ENCODE peak calls at places on chromosomes 16 and 17, in five cellular contexts. D is lung, K is natural killer cell, Q is MCF 10A, T is AG04450. N is an unnamed sample.

GRCh38 chr16:81921415-81921814 is 89.9 kb downstream of the SDR42E1 start:
- DNase-seq in D (no peak), K (no peak), Q (no peak), T (no peak), N (no peak)

GRCh38 chr17:3641014-3641413 is 4.5 kb downstream of the CTNS start:
- DNase-seq in D (no peak), K (no peak), Q (no peak), T (no peak), N (no peak)

GRCh38 chr16:21611546-21612384 is 12.4 kb downstream of the METTL9 start:
- DNase-seq in D (no peak), K (no peak), Q (peak), T (no peak), N (no peak)

GRCh38 chr16:68351463-68351862 is 40.6 kb downstream of the PRMT7 start:
- DNase-seq in D (no peak), K (no peak), Q (no peak), T (no peak), N (no peak)

GRCh38 chr17:41042953-41043352 is 1.7 kb upstream of the KRTAP1-1 start:
- DNase-seq in D (no peak), K (no peak), Q (no peak), T (no peak), N (no peak)

GRCh38 chr16:86534779-86535605 is 20.0 kb downstream of the MTHFSD start:
- DNase-seq in D (no peak), K (no peak), Q (no peak), T (no peak), N (no peak)

GRCh38 chr16:30437511-30438046 is 7.7 kb upstream of the DCTPP1 start:
- DNase-seq in D (peak), K (no peak), Q (no peak), T (no peak), N (no peak)

GRCh38 chr17:51322390-51323029 is 62.2 kb downstream of the UTP18 start:
- DNase-seq in D (no peak), K (no peak), Q (peak), T (no peak), N (no peak)

GRCh38 chr16:85935957-85936760 is 37.2 kb downstream of the IRF8 start:
- DNase-seq in D (no peak), K (peak), Q (no peak), T (no peak), N (no peak)

GRCh38 chr16:66480265-66481080 is 53.4 kb downstream of the BEAN1 start:
- DNase-seq in D (no peak), K (no peak), Q (no peak), T (no peak), N (no peak)

GRCh38 chr16:75433732-75434413 is 570 bp upstream of the CFDP1 start:
- DNase-seq in D (peak), K (no peak), Q (peak), T (peak), N (peak)

GRCh38 chr16:4576008-4576407 is 19.9 kb downstream of the C16orf96 start:
- DNase-seq in D (no peak), K (no peak), Q (no peak), T (no peak), N (no peak)

GRCh38 chr17:82527893-82528292 is 8.4 kb downstream of the FOXK2 start:
- DNase-seq in D (no peak), K (no peak), Q (no peak), T (no peak), N (no peak)

GRCh38 chr16:55552621-55553020 is 13.9 kb upstream of the CAPNS2 start:
- DNase-seq in D (no peak), K (no peak), Q (peak), T (no peak), N (no peak)

GRCh38 chr17:76736349-76737081 is 616 bp downstream of the SRSF2 start:
- DNase-seq in D (peak), K (peak), Q (peak), T (no peak), N (peak)

GRCh38 chr17:81025065-81025751 is 9.7 kb upstream of the BAIAP2 start:
- DNase-seq in D (peak), K (no peak), Q (no peak), T (no peak), N (no peak)

GRCh38 chr16:23838485-23839142 is 2.8 kb downstream of the PRKCB start:
- DNase-seq in D (no peak), K (no peak), Q (no peak), T (no peak), N (no peak)

GRCh38 chr17:51640108-51640622 is 379.8 kb downstream of the UTP18 start:
- DNase-seq in D (no peak), K (no peak), Q (peak), T (no peak), N (no peak)

GRCh38 chr17:82985436-82985820 is 94.0 kb upstream of the METRNL start:
- DNase-seq in D (peak), K (no peak), Q (no peak), T (no peak), N (no peak)

GRCh38 chr16:79071424-79071823 is 529.1 kb downstream of the MAF start:
- DNase-seq in D (no peak), K (no peak), Q (peak), T (no peak), N (no peak)

GRCh38 chr16:2969545-2970521 is 685 bp downstream of the PAQR4 start:
- DNase-seq in D (peak), K (peak), Q (peak), T (peak), N (peak)

GRCh38 chr16:3152273-3153076 is 17.6 kb downstream of the ZNF213 start:
- DNase-seq in D (peak), K (peak), Q (peak), T (peak), N (peak)

GRCh38 chr17:39271546-39271945 is 45.8 kb upstream of the STAC2 start:
- DNase-seq in D (no peak), K (no peak), Q (no peak), T (peak), N (no peak)

GRCh38 chr16:30605148-30605547 is 5.0 kb downstream of the ZNF689 start:
- DNase-seq in D (no peak), K (no peak), Q (no peak), T (no peak), N (no peak)

GRCh38 chr17:40056379-40057005 is 2.3 kb upstream of the MED24 start:
- DNase-seq in D (no peak), K (no peak), Q (no peak), T (no peak), N (no peak)

GRCh38 chr17:864315-864714 is 82.2 kb downstream of the MRM3 start:
- DNase-seq in D (no peak), K (no peak), Q (no peak), T (no peak), N (no peak)

GRCh38 chr16:50619702-50620491 is 61.2 kb downstream of the SNX20 start:
- DNase-seq in D (no peak), K (no peak), Q (no peak), T (no peak), N (no peak)

GRCh38 chr16:50621452-50621792 is 59.7 kb downstream of the SNX20 start:
- DNase-seq in D (no peak), K (no peak), Q (no peak), T (no peak), N (no peak)

GRCh38 chr16:50620646-50621451 is 60.3 kb downstream of the SNX20 start:
- DNase-seq in D (no peak), K (no peak), Q (no peak), T (no peak), N (no peak)

GRCh38 chr16:50622643-50623369 is 58.3 kb downstream of the SNX20 start:
- DNase-seq in D (no peak), K (no peak), Q (no peak), T (no peak), N (no peak)

DNA sequence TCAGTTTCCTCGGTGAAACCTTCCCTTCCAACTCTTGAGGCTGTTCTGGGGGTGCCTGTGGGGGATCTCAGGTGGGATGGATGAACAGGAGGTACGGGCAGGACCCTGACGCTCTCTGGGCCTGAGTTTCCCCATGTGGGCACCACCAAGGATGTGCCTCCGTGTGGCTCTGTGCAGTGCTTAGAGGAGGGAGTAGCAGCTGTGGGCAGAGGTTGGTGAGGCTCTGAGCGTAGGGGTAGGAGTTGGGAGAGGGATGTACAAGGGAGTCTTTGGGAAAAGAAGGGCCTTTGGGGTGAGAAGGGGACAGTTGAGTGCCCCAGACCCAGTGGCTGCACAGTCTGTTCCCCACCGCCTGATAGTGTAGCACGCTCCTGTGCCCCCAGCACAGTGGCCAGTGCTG is 59.1 kb downstream of the SNX20 start:
- DNase-seq in D (no peak), K (no peak), Q (no peak), T (no peak), N (no peak)
- TF ChIP-seq CTCF in D (no peak), K (no peak), Q (no peak), T (no peak), N (no peak)

GRCh38 chr17:65794572-65794971 is 233.1 kb upstream of the AXIN2 start:
- DNase-seq in D (no peak), K (no peak), Q (peak), T (no peak), N (no peak)
- TF ChIP-seq CTCF in D (peak), K (no peak), Q (peak), T (peak), N (peak)

GRCh38 chr16:13426736-13427135 is 493.2 kb upstream of the ERCC4 start:
- DNase-seq in D (no peak), K (no peak), Q (no peak), T (no peak), N (no peak)
- TF ChIP-seq CTCF in D (no peak), K (no peak), Q (no peak), T (no peak), N (no peak)

GRCh38 chr16:50303605-50304466 is 37.5 kb downstream of the ADCY7 start:
- DNase-seq in D (peak), K (peak), Q (no peak), T (no peak), N (no peak)
- TF ChIP-seq CTCF in D (no peak), K (no peak), Q (no peak), T (no peak), N (no peak)

DNA sequence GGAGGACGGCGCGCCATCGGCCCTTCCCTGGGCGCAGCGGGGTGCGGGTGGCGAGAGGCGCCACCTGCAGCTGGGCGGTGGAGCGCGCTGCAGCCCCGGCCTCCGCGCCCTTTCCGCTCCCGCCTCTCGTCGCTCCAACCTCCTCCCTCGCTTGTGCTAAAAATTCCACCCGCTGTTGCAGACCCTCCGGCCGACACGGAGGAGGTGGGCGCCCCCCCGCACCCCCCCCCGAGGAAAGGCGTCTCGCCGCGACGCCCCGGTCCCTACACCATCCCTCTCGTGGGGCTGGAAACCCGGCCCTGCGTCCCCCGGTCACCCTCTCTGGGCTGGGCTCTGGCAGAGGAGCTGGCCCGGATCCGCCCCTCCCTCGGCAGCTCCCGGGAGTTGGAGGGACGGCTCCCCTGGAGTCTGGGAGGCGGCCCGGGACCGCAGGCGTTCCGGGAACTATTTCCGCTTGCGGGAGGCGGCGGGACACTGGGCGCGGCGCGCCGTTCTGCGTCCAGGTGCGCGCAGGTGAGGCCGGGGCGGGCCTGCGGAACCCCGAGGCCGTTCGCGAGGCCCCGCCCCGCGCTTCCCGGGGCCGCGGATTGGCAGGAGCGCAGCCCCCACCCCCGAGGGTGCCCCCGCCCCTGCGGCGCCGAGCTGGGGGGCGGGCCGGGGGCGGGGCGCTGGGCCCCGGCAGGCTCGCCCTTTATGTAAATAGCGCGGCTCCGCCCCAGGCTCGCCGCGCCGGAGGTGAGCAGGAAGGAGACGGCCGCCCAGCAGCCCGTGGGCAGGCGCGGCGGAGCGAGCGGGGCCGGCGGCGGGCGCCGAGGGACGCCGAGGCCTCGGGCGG is at the start of gene LLGL2:
- DNase-seq in D (peak), K (peak), Q (peak), T (no peak), N (peak)
- TF ChIP-seq CTCF in D (no peak), K (no peak), Q (peak), T (peak), N (peak)

GRCh38 chr17:17498606-17499301 is 2.6 kb upstream of the RASD1 start:
- DNase-seq in D (no peak), K (no peak), Q (no peak), T (no peak), N (no peak)

GRCh38 chr17:17495448-17496188 is 577 bp downstream of the RASD1 start:
- DNase-seq in D (peak), K (no peak), Q (no peak), T (no peak), N (no peak)

GRCh38 chr17:17496189-17497064 is at the start of gene RASD1:
- DNase-seq in D (peak), K (peak), Q (peak), T (peak), N (peak)

GRCh38 chr17:17497845-17498520 is 1.8 kb upstream of the RASD1 start:
- DNase-seq in D (no peak), K (no peak), Q (no peak), T (no peak), N (no peak)

DNA sequence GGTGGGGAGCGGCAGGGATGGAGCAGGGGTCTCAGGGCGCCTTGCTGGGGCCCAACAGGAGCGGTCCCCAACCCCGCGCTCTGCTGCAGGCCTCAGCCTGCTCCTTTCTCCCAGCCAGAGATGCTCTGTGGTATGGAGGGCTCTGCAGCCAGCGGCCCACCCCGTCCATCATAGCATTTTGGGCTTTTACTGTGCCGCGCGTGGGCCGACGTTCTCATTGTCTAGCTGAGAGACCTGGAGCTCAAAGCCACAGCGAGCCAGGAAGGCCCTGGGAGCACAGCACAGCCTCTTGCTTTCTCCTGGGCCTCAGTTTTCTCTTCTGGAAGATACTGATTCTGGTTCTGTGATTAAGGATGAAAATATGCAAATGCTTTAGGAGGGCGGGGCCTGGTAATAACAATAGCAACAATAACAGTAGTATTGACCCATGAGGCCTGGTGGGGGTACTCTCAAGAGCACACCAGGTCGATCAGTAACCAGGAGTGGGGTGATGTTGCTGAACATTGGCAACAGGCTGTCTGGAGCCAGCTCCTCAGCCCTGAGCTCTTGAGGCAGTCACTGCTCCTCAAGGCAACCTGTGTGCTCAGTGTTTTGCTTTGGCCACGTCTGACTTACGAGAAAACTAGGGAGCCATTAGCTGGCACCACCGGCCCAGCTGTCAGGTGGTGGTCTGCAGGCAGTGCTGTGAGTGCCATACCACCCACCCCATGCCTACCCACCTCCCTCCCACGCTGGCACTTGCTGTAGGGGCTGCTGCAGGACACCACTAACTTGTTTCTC is 1.1 kb upstream of the RASD1 start:
- DNase-seq in D (no peak), K (no peak), Q (no peak), T (no peak), N (no peak)
- TF ChIP-seq CTCF in D (no peak), K (peak), Q (no peak), T (no peak), N (no peak)

GRCh38 chr16:61915569-61915968 is 120.7 kb downstream of the CDH8 start:
- DNase-seq in D (no peak), K (no peak), Q (no peak), T (no peak), N (no peak)
- TF ChIP-seq CTCF in D (no peak), K (no peak), Q (no peak), T (no peak), N (no peak)

GRCh38 chr16:89292443-89293078 is 75.1 kb downstream of the ZNF778 start:
- DNase-seq in D (peak), K (no peak), Q (no peak), T (no peak), N (no peak)

GRCh38 chr16:89291355-89291754 is 73.9 kb downstream of the ZNF778 start:
- DNase-seq in D (no peak), K (no peak), Q (no peak), T (no peak), N (no peak)

GRCh38 chr16:89290887-89291286 is 73.4 kb downstream of the ZNF778 start:
- DNase-seq in D (no peak), K (no peak), Q (no peak), T (no peak), N (no peak)

GRCh38 chr16:89290472-89290871 is 73.0 kb downstream of the ZNF778 start:
- DNase-seq in D (no peak), K (no peak), Q (no peak), T (no peak), N (no peak)

DNA sequence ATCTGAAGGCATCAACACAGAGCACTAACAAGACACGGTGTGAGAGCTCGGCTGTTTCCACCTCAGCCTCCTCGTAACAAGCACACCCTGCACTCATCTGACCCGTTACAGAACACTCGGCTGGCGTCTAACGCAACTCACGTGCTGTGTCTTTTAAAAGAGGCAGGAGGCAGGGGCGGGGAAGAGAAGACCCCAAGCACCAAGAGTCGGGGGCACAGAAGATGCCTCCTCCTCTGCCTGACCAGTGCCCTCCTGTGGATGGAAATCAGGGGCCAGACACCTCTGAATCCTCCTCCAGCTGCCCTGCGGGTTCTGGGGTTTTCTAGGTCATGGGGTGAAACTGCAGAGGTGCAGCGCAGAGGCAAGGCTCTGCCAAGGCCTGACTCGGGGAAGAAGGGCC is 74.3 kb downstream of the ZNF778 start:
- DNase-seq in D (no peak), K (no peak), Q (no peak), T (no peak), N (no peak)
- TF ChIP-seq CTCF in D (no peak), K (no peak), Q (no peak), T (no peak), N (no peak)

N was measured in progenitor cell of endocrine pancreas.